ENCODE peak calls at places on chromosomes 7 and 10, in seven cellular contexts. Q, A, C, Z, S, D and W are unnamed samples.

GRCh38 chr7:371119-371778 is 81.3 kb downstream of the FOXL3 start:
- DNase-seq in Q (peak; percentile 37), A (no peak), C (no peak), Z (no peak), S (no peak), D (no peak), W (no peak)

GRCh38 chr7:150335101-150335773 is 6.2 kb downstream of the RARRES2 start:
- DNase-seq in Q (no peak), A (no peak), C (no peak), Z (no peak), S (no peak), D (peak; percentile 85), W (no peak)

GRCh38 chr10:26642896-26643653 is 54.4 kb upstream of the PDSS1 start:
- DNase-seq in Q (no peak), A (no peak), C (no peak), Z (no peak), S (no peak), D (no peak), W (no peak)

GRCh38 chr7:139861794-139862193 is 32.7 kb downstream of the TBXAS1 start:
- DNase-seq in Q (no peak), A (no peak), C (no peak), Z (no peak), S (no peak), D (no peak), W (no peak)

GRCh38 chr7:152759655-152760383 is at the start of gene ACTR3B:
- DNase-seq in Q (peak; percentile 76), A (peak; percentile 60), C (peak; percentile 66), Z (peak; percentile 40), S (peak; percentile 94), D (peak; percentile 76), W (peak; percentile 96)

GRCh38 chr10:121540773-121541395 is 57.4 kb downstream of the FGFR2 start:
- DNase-seq in Q (no peak), A (no peak), C (no peak), Z (no peak), S (no peak), D (no peak), W (no peak)

GRCh38 chr10:23413629-23414089 is 25.2 kb upstream of the OTUD1 start:
- DNase-seq in Q (no peak), A (no peak), C (no peak), Z (no peak), S (peak; percentile 37), D (no peak), W (peak; percentile 63)

GRCh38 chr7:101165958-101166602 is 711 bp upstream of the VGF start:
- DNase-seq in Q (no peak), A (no peak), C (no peak), Z (no peak), S (no peak), D (no peak), W (no peak)

GRCh38 chr10:125350519-125350918 is 190.2 kb upstream of the CTBP2 start:
- DNase-seq in Q (no peak), A (no peak), C (no peak), Z (no peak), S (no peak), D (no peak), W (no peak)

GRCh38 chr7:159117366-159118219 is 27.1 kb downstream of the VIPR2 start:
- DNase-seq in Q (peak; percentile 23), A (no peak), C (no peak), Z (no peak), S (no peak), D (no peak), W (no peak)

DNA sequence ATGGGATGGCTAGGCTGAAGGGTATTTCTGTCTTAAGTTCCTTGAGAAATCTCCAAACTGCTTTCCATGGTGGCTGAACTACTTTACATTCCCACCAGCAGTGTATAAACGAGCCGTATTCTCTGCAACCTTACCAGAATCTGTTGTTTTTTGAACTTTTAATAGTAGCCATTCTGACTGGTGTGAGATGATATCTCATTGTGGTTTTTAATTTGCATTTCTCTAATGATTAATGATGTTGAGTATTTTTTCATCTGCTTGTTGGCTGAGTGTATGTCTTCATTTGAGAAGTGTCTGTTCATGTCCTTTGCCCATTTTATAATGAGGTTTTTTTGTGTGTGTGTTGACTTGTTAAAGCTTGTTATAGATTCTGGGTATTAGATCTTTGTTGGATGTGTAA is 226.8 kb upstream of the IGFBP3 start:
- DNase-seq in Q (no peak), A (no peak), C (no peak), Z (no peak), S (no peak), D (peak; percentile 61), W (no peak)
- H3K4me3 ChIP-seq in Q (no peak overlapping the region), A (no peak overlapping the region), C (no peak overlapping the region), Z (no peak overlapping the region), S (no peak overlapping the region), D (no peak overlapping the region), W (no peak overlapping the region)

GRCh38 chr10:128287099-128287498 is 160.9 kb upstream of the MKI67 start:
- DNase-seq in Q (no peak), A (no peak), C (no peak), Z (no peak), S (no peak), D (no peak), W (no peak)
- H3K4me3 ChIP-seq in Q (no peak overlapping the region), A (no peak overlapping the region), C (no peak overlapping the region), Z (no peak overlapping the region), S (no peak overlapping the region), D (no peak overlapping the region), W (no peak overlapping the region)

DNA sequence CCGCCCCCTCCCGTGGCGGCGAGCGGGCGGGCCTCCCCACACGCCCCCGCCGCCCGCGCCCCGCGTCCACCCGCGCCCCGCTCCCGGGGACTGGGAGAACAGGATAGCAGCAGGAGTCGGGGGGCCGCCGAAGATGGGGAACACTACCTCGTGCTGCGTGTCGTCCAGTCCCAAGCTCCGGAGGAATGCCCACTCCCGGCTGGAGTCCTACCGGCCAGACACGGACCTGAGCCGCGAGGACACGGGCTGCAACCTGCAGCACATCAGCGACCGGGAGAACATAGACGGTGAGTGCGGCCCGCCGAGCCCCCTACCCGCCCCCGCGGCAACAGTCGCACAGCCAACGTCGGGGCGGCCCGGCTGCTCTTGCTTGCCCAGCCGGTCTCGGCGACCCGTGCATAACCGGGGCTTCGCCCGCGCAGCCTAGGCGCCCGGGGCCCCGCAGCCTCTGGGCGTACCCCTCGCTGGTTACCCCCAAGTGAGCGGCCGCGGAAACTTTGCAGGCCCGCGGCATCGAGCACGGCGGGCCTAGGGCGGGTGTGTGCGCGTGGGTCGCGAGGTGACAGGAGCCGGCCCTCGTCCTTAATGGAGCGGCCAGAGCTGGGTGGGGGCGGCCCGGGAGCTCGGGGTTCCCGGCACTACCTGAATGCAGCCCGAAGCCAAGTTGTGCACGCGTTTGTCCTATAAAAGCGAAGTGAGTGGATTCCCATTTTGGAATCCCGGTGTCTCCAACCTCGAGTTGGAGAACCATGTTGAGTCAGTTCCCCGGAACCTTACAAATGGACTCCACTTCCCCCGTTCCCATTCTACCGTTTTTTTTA is 822 bp downstream of the CCNY start:
- DNase-seq in Q (peak; percentile 76), A (no peak), C (no peak), Z (no peak), S (peak; percentile 28), D (peak; percentile 40), W (no peak)
- H3K4me3 ChIP-seq in Q (peak overlapping the region; percentile 99), A (peak overlapping the region; percentile 81), C (peak overlapping the region; percentile 87), Z (peak overlapping the region; percentile 88), S (peak overlapping the region; percentile 80), D (peak overlapping the region; percentile 81), W (peak overlapping the region; percentile 90)

DNA sequence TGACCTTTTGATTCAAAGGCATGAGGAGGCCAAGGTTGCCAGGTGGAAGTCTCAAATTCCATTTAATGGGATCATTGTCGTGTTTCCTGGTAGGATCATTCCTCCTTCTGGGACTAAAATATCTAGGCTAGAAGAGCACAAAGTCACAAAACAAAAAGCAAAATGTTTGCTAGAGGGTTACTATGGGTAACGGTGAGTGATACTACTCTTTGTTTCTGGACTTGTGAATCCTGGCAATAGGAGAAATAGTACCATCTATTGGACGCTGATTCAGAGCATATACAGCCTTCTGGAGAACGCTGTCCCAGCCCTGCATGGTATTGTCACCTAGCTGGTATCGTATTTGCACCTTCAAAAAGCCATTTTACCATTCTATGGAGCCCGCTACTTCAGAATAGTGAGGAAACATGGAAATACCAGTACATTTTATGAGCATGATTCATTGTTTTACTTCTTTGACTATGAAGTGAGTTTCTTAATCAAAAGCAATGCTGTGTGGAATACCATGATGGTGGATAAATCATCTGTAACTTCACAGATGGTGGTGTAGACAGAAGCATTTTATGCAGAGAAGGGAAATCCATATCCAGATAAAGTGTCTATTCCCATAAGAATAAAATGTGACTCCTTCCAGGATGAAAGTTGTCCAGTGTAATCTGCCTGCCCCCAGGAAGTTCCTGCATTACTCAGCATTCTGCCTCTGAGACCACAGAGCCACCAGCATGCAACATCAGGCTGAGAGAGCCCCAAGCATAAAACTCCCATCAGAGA is 361.1 kb downstream of the ETV1 start:
- DNase-seq in Q (no peak), A (no peak), C (no peak), Z (peak; percentile 44), S (no peak), D (peak; percentile 68), W (no peak)
- H3K4me3 ChIP-seq in Q (no peak overlapping the region), A (no peak overlapping the region), C (no peak overlapping the region), Z (no peak overlapping the region), S (no peak overlapping the region), D (no peak overlapping the region), W (no peak overlapping the region)

GRCh38 chr7:68005992-68006391 is 1009.4 kb downstream of the TYW1 start:
- DNase-seq in Q (no peak), A (no peak), C (no peak), Z (no peak), S (no peak), D (no peak), W (no peak)
- H3K4me3 ChIP-seq in Q (no peak overlapping the region), A (no peak overlapping the region), C (no peak overlapping the region), Z (no peak overlapping the region), S (no peak overlapping the region), D (no peak overlapping the region), W (no peak overlapping the region)

GRCh38 chr10:80498039-80498832 is 39.5 kb upstream of the SH2D4B start:
- DNase-seq in Q (no peak), A (no peak), C (no peak), Z (no peak), S (no peak), D (no peak), W (no peak)
- H3K4me3 ChIP-seq in Q (no peak overlapping the region), A (no peak overlapping the region), C (peak overlapping the region; percentile 27), Z (no peak overlapping the region), S (no peak overlapping the region), D (no peak overlapping the region), W (no peak overlapping the region)

GRCh38 chr7:155802906-155803417 is 9.3 kb downstream of the SHH start:
- DNase-seq in Q (no peak), A (no peak), C (no peak), Z (no peak), S (no peak), D (no peak), W (no peak)
- H3K4me3 ChIP-seq in Q (no peak overlapping the region), A (peak overlapping the region; percentile 37), C (no peak overlapping the region), Z (no peak overlapping the region), S (no peak overlapping the region), D (no peak overlapping the region), W (no peak overlapping the region)

GRCh38 chr10:100204370-100204769 is 18.5 kb upstream of the ERLIN1 start:
- DNase-seq in Q (no peak), A (no peak), C (no peak), Z (no peak), S (no peak), D (no peak), W (no peak)
- H3K4me3 ChIP-seq in Q (no peak overlapping the region), A (no peak overlapping the region), C (no peak overlapping the region), Z (no peak overlapping the region), S (no peak overlapping the region), D (no peak overlapping the region), W (no peak overlapping the region)